ENCODE peak calls at places on chromosomes 3 and 15, in ten cellular contexts. I is amygdala, B is glutamatergic neuron, N is COR-L47, H is renal cortical epithelial cell, L is foreskin fibroblast, K is posterior vena cava, Y is Panc1, S is WERI-Rb-1, R is AG08395. Q is an unnamed sample.

GRCh38 chr15:38453971-38454686 is at the start of gene FAM98B:
- DNase-seq in I (peak; percentile 79), B (peak; percentile 96), N (peak; percentile 76), H (peak; percentile 66), L (peak; percentile 95), K (peak; percentile 96), Y (peak; percentile 55), S (peak; percentile 90), R (peak; percentile 87), Q (peak; percentile 89)

GRCh38 chr3:53833650-53834049 is 12.6 kb downstream of the CHDH start:
- DNase-seq in I (no peak), B (no peak), N (no peak), H (no peak), L (no peak), K (peak; percentile 32), Y (no peak), S (no peak), R (no peak), Q (no peak)

GRCh38 chr3:8563146-8563545 is 61.5 kb downstream of the LMCD1 start:
- DNase-seq in I (no peak), B (no peak), N (no peak), H (no peak), L (no peak), K (no peak), Y (no peak), S (no peak), R (no peak), Q (no peak)

GRCh38 chr3:170639003-170639402 is 53.1 kb upstream of the SLC7A14 start:
- DNase-seq in I (no peak), B (no peak), N (no peak), H (no peak), L (no peak), K (no peak), Y (no peak), S (no peak), R (no peak), Q (no peak)

GRCh38 chr3:181326637-181327223 is 337.2 kb upstream of the DNAJC19 start:
- DNase-seq in I (no peak), B (no peak), N (peak; percentile 57), H (peak; percentile 36), L (no peak), K (no peak), Y (peak; percentile 8), S (no peak), R (no peak), Q (no peak)

GRCh38 chr15:81765816-81766215 is 280.0 kb downstream of the MEX3B start:
- DNase-seq in I (no peak), B (no peak), N (no peak), H (no peak), L (no peak), K (no peak), Y (no peak), S (no peak), R (no peak), Q (no peak)

GRCh38 chr3:46278816-46279672 is 36.8 kb downstream of the CCR3 start:
- DNase-seq in I (no peak), B (no peak), N (no peak), H (no peak), L (no peak), K (no peak), Y (no peak), S (no peak), R (no peak), Q (no peak)

GRCh38 chr3:45872569-45872968 is 13.8 kb upstream of the CCR9 start:
- DNase-seq in I (no peak), B (no peak), N (no peak), H (no peak), L (no peak), K (no peak), Y (no peak), S (no peak), R (no peak), Q (no peak)

GRCh38 chr3:187264051-187264450 is 27.5 kb downstream of the MASP1 start:
- DNase-seq in I (no peak), B (no peak), N (no peak), H (peak; percentile 98), L (peak; percentile 81), K (no peak), Y (no peak), S (no peak), R (peak; percentile 66), Q (no peak)

GRCh38 chr15:83845230-83845629 is 191.3 kb downstream of the ADAMTSL3 start:
- DNase-seq in I (no peak), B (no peak), N (no peak), H (peak; percentile 69), L (peak; percentile 93), K (no peak), Y (no peak), S (no peak), R (peak; percentile 58), Q (no peak)

GRCh38 chr15:39432935-39433334 is 147.9 kb upstream of the THBS1 start:
- DNase-seq in I (no peak), B (no peak), N (no peak), H (no peak), L (no peak), K (no peak), Y (no peak), S (no peak), R (no peak), Q (no peak)

GRCh38 chr3:150114873-150115570 is 144.3 kb upstream of the PFN2 start:
- DNase-seq in I (no peak), B (no peak), N (no peak), H (peak; percentile 69), L (peak; percentile 74), K (no peak), Y (no peak), S (no peak), R (peak; percentile 46), Q (no peak)

GRCh38 chr15:66845266-66845785 is 143.3 kb downstream of the SMAD6 start:
- DNase-seq in I (no peak), B (no peak), N (no peak), H (no peak), L (no peak), K (peak; percentile 37), Y (no peak), S (no peak), R (no peak), Q (no peak)

GRCh38 chr3:163953526-163953925 is 1124.8 kb downstream of the SI start:
- DNase-seq in I (no peak), B (no peak), N (no peak), H (no peak), L (no peak), K (no peak), Y (no peak), S (no peak), R (no peak), Q (no peak)

GRCh38 chr3:119343719-119344118 is 49.5 kb downstream of the ARHGAP31 start:
- DNase-seq in I (no peak), B (no peak), N (no peak), H (no peak), L (no peak), K (no peak), Y (no peak), S (no peak), R (no peak), Q (no peak)

GRCh38 chr3:101646726-101647125 is 30.2 kb downstream of the ZBTB11 start:
- DNase-seq in I (no peak), B (no peak), N (no peak), H (peak; percentile 42), L (peak; percentile 85), K (no peak), Y (no peak), S (no peak), R (no peak), Q (no peak)

GRCh38 chr15:41501961-41502786 is 8.5 kb downstream of the ITPKA start:
- DNase-seq in I (no peak), B (no peak), N (no peak), H (no peak), L (peak; percentile 50), K (no peak), Y (no peak), S (no peak), R (no peak), Q (no peak)

GRCh38 chr3:39733804-39734203 is 75.6 kb upstream of the MYRIP start:
- DNase-seq in I (no peak), B (no peak), N (no peak), H (no peak), L (no peak), K (no peak), Y (no peak), S (no peak), R (no peak), Q (no peak)

GRCh38 chr3:20837676-20838302 is 651.8 kb upstream of the SGO1 start:
- DNase-seq in I (no peak), B (no peak), N (peak; percentile 47), H (no peak), L (no peak), K (no peak), Y (no peak), S (no peak), R (no peak), Q (no peak)

GRCh38 chr3:195263925-195264575 is 6.9 kb downstream of the XXYLT1 start:
- DNase-seq in I (no peak), B (no peak), N (no peak), H (no peak), L (no peak), K (no peak), Y (no peak), S (no peak), R (no peak), Q (no peak)

GRCh38 chr15:70348581-70349344 is 251.0 kb upstream of the TLE3 start:
- DNase-seq in I (no peak), B (peak; percentile 35), N (no peak), H (peak; percentile 66), L (no peak), K (peak; percentile 82), Y (no peak), S (peak; percentile 75), R (no peak), Q (no peak)

GRCh38 chr3:185070491-185071335 is 82.1 kb downstream of the C3orf70 start:
- DNase-seq in I (no peak), B (peak; percentile 55), N (no peak), H (no peak), L (peak; percentile 39), K (no peak), Y (no peak), S (peak; percentile 53), R (peak; percentile 53), Q (no peak)

GRCh38 chr15:69668049-69668705 is 215.6 kb downstream of the RPLP1 start:
- DNase-seq in I (no peak), B (no peak), N (no peak), H (no peak), L (no peak), K (peak; percentile 73), Y (no peak), S (peak; percentile 32), R (no peak), Q (no peak)

GRCh38 chr3:175266478-175266877 is 407.3 kb downstream of the NAALADL2 start:
- DNase-seq in I (no peak), B (no peak), N (no peak), H (peak; percentile 35), L (peak; percentile 54), K (no peak), Y (no peak), S (no peak), R (no peak), Q (no peak)

GRCh38 chr15:60399931-60400330 is 2.1 kb upstream of the ANXA2 start:
- DNase-seq in I (no peak), B (no peak), N (no peak), H (no peak), L (peak; percentile 76), K (no peak), Y (no peak), S (no peak), R (no peak), Q (no peak)

GRCh38 chr15:98671060-98672008 is 23.0 kb downstream of the IGF1R start:
- DNase-seq in I (no peak), B (no peak), N (no peak), H (peak; percentile 85), L (peak; percentile 74), K (no peak), Y (no peak), S (no peak), R (peak; percentile 61), Q (no peak)

GRCh38 chr3:38235466-38235865 is 30.1 kb upstream of the SLC22A13 start:
- DNase-seq in I (no peak), B (no peak), N (no peak), H (peak; percentile 13), L (no peak), K (no peak), Y (no peak), S (no peak), R (no peak), Q (no peak)

GRCh38 chr3:64022451-64023186 is 675 bp downstream of the PSMD6 start:
- DNase-seq in I (no peak), B (peak; percentile 26), N (no peak), H (peak; percentile 38), L (peak; percentile 35), K (no peak), Y (no peak), S (no peak), R (peak; percentile 19), Q (no peak)

Q was measured in RWPE2.